ENCODE peak calls at places on chromosomes 13 and 19, in seven cellular contexts. R is GM20000; L is heart right ventricle; V is GM03348; B is T-helper 2 cell; A is tibial nerve; C is CD8-positive, alpha-beta T cell. S is an unnamed sample.
A peak's percentile ranks its signal among the peaks of the same experiment; 100 is the strongest.

GRCh38 chr19:23887642-23888041 is 27.0 kb upstream of the ZNF726 start:
- DNase-seq in R (no peak), L (no peak), V (no peak), B (no peak), A (no peak), C (no peak), S (no peak)

GRCh38 chr19:6020972-6021805 is 43.2 kb upstream of the RANBP3 start:
- DNase-seq in R (no peak), L (no peak), V (no peak), B (no peak), A (no peak), C (no peak), S (no peak)

GRCh38 chr13:37141011-37141410 is 35.5 kb upstream of the CSNK1A1L start:
- DNase-seq in R (no peak), L (no peak), V (no peak), B (no peak), A (no peak), C (no peak), S (no peak)

GRCh38 chr13:33723365-33723764 is 94.6 kb upstream of the RFC3 start:
- DNase-seq in R (no peak), L (no peak), V (no peak), B (no peak), A (no peak), C (no peak), S (no peak)

GRCh38 chr19:29375429-29376093 is 150.2 kb upstream of the VSTM2B start:
- DNase-seq in R (no peak), L (no peak), V (no peak), B (no peak), A (no peak), C (no peak), S (no peak)

GRCh38 chr13:24381539-24382265 is 72.3 kb downstream of the C1QTNF9 start:
- DNase-seq in R (no peak), L (no peak), V (no peak), B (no peak), A (peak; percentile 36), C (no peak), S (no peak)

GRCh38 chr19:1268392-1269064 is 604 bp upstream of the CIRBP start:
- DNase-seq in R (no peak), L (peak; percentile 41), V (no peak), B (no peak), A (no peak), C (no peak), S (no peak)

GRCh38 chr13:47114030-47114429 is 217.2 kb upstream of the HTR2A start:
- DNase-seq in R (no peak), L (no peak), V (peak; percentile 75), B (no peak), A (no peak), C (no peak), S (no peak)

GRCh38 chr19:55301459-55302331 is 17.9 kb downstream of the BRSK1 start:
- DNase-seq in R (peak; percentile 98), L (peak; percentile 93), V (peak; percentile 99), B (peak; percentile 90), A (peak; percentile 82), C (peak; percentile 90), S (peak; percentile 70)

GRCh38 chr19:42271861-42272534 is 2.9 kb downstream of the CIC start:
- DNase-seq in R (no peak), L (no peak), V (no peak), B (no peak), A (no peak), C (peak; percentile 16), S (no peak)

GRCh38 chr13:40082644-40083043 is 427.2 kb downstream of the COG6 start:
- DNase-seq in R (no peak), L (no peak), V (no peak), B (no peak), A (no peak), C (no peak), S (peak; percentile 100)

GRCh38 chr19:29641597-29641996 is 23.7 kb upstream of the PLEKHF1 start:
- DNase-seq in R (no peak), L (no peak), V (no peak), B (no peak), A (no peak), C (no peak), S (no peak)

GRCh38 chr13:63167699-63168337 is 1752.2 kb upstream of the PCDH20 start:
- DNase-seq in R (no peak), L (no peak), V (no peak), B (no peak), A (no peak), C (no peak), S (no peak)

GRCh38 chr13:32150794-32151193 is 119.2 kb downstream of the FRY start:
- DNase-seq in R (no peak), L (peak; percentile 73), V (peak; percentile 82), B (no peak), A (peak; percentile 45), C (no peak), S (no peak)

GRCh38 chr19:48928164-48929005 is 5.1 kb upstream of the DHDH start:
- DNase-seq in R (no peak), L (no peak), V (no peak), B (no peak), A (no peak), C (no peak), S (no peak)

GRCh38 chr13:63636231-63636993 is 2220.8 kb upstream of the PCDH20 start:
- DNase-seq in R (peak; percentile 5), L (no peak), V (peak; percentile 1), B (no peak), A (no peak), C (no peak), S (no peak)

GRCh38 chr19:13817018-13817614 is 21.9 kb downstream of the ZSWIM4 start:
- DNase-seq in R (no peak), L (no peak), V (no peak), B (no peak), A (no peak), C (no peak), S (no peak)

GRCh38 chr13:31978021-31978420 is 53.6 kb upstream of the FRY start:
- DNase-seq in R (no peak), L (no peak), V (no peak), B (no peak), A (no peak), C (no peak), S (no peak)

GRCh38 chr19:35587326-35587725 is 1.4 kb downstream of the PMIS2 start:
- DNase-seq in R (no peak), L (no peak), V (peak; percentile 15), B (no peak), A (no peak), C (no peak), S (peak; percentile 39)

GRCh38 chr19:48632692-48633147 is 4.5 kb downstream of the DBP start:
- DNase-seq in R (no peak), L (no peak), V (no peak), B (no peak), A (no peak), C (no peak), S (no peak)

GRCh38 chr19:48618916-48619691 is at the start of the genes RPL18 and SPHK2:
- DNase-seq in R (peak; percentile 98), L (peak; percentile 97), V (peak; percentile 98), B (peak; percentile 83), A (peak; percentile 90), C (peak; percentile 93), S (peak; percentile 100)

GRCh38 chr13:80040219-80040976 is 300.5 kb downstream of the SPRY2 start:
- DNase-seq in R (no peak), L (no peak), V (peak; percentile 62), B (no peak), A (no peak), C (no peak), S (no peak)

GRCh38 chr19:47272448-47273312 is 2.0 kb upstream of the INAFM1 start:
- DNase-seq in R (no peak), L (no peak), V (peak; percentile 62), B (no peak), A (peak; percentile 47), C (no peak), S (no peak)

GRCh38 chr19:50248826-50249225 is 45.4 kb downstream of the MYH14 start:
- DNase-seq in R (no peak), L (no peak), V (no peak), B (no peak), A (no peak), C (no peak), S (no peak)

GRCh38 chr13:91126806-91127205 is 220.7 kb upstream of the MIR17HG start:
- DNase-seq in R (no peak), L (no peak), V (no peak), B (no peak), A (no peak), C (no peak), S (no peak)

GRCh38 chr19:801030-801860 is 4.0 kb downstream of the PTBP1 start:
- DNase-seq in R (no peak), L (peak; percentile 84), V (peak; percentile 71), B (no peak), A (no peak), C (no peak), S (peak; percentile 44)

GRCh38 chr19:16702123-16702522 is 17.5 kb upstream of the NWD1 start:
- DNase-seq in R (no peak), L (peak; percentile 23), V (peak; percentile 51), B (no peak), A (peak; percentile 83), C (no peak), S (no peak)

GRCh38 chr13:97125810-97126738 is 96.1 kb upstream of the MBNL2 start:
- DNase-seq in R (peak; percentile 69), L (no peak), V (peak; percentile 60), B (no peak), A (no peak), C (no peak), S (no peak)